ENCODE peak calls at places on chromosomes 16 and 17, in ten cellular contexts. R is AG04450, E is thoracic aorta, O is IMR-90, D is uterus, N is left ventricle myocardium inferior, K is cardiac fibroblast, A is Peyer's patch, M is A549, F is astrocyte of the spinal cord. V is an unnamed sample.
A peak's percentile ranks its signal among the peaks of the same experiment; 100 is the strongest.

GRCh38 chr16:22946433-22946832 is 132.5 kb downstream of the HS3ST2 start:
- DNase-seq in M (no peak), R (no peak), E (no peak), N (no peak), D (no peak), O (no peak), F (no peak), K (no peak), A (no peak), V (no peak)

GRCh38 chr17:72420775-72421127 is 299.9 kb downstream of the SOX9 start:
- DNase-seq in F (no peak), A (no peak), R (no peak), M (no peak), O (no peak), D (no peak), K (no peak), E (no peak), N (no peak), V (no peak)

GRCh38 chr17:14873540-14873939 is 391.6 kb downstream of the PMP22 start:
- DNase-seq in E (no peak), K (no peak), R (no peak), O (no peak), D (no peak), N (no peak), A (no peak), F (no peak), M (no peak), V (no peak)

GRCh38 chr17:67377727-67378443 is 804 bp downstream of the PITPNC1 start:
- DNase-seq in R (no peak), F (peak; percentile 38), E (no peak), D (peak; percentile 47), O (peak; percentile 35), A (peak; percentile 56), K (peak; percentile 57), M (peak; percentile 58), N (peak; percentile 60), V (peak; percentile 81)

GRCh38 chr17:79276824-79277223 is 202.2 kb downstream of the ENGASE start:
- DNase-seq in M (no peak), A (no peak), D (no peak), O (no peak), R (no peak), E (no peak), F (no peak), K (no peak), N (no peak), V (no peak)

GRCh38 chr17:74148446-74148845 is 55.0 kb upstream of the RPL38 start:
- DNase-seq in K (no peak), E (no peak), R (no peak), O (no peak), F (no peak), N (no peak), A (no peak), D (no peak), M (no peak), V (no peak)

GRCh38 chr17:38465420-38466345 is 37.4 kb downstream of the ARHGAP23 start:
- DNase-seq in A (no peak), K (no peak), D (peak; percentile 72), O (peak; percentile 71), N (peak; percentile 72), F (no peak), E (peak; percentile 68), M (no peak), R (no peak), V (peak; percentile 95)

GRCh38 chr17:76432004-76432403 is 20.9 kb downstream of the UBE2O start:
- DNase-seq in R (no peak), F (no peak), A (no peak), E (no peak), K (peak; percentile 33), O (no peak), M (no peak), N (no peak), D (no peak), V (no peak)

GRCh38 chr17:46044286-46044928 is 45.4 kb downstream of the STH start:
- DNase-seq in O (peak; percentile 87), D (peak; percentile 76), M (peak; percentile 81), K (peak; percentile 96), R (peak; percentile 82), N (no peak), A (peak; percentile 66), F (peak; percentile 90), E (peak; percentile 49), V (peak; percentile 82)

GRCh38 chr17:2266045-2266864 is 37.3 kb downstream of the SMG6 start:
- DNase-seq in D (no peak), E (no peak), O (no peak), A (peak; percentile 91), F (no peak), M (no peak), K (no peak), N (no peak), R (no peak), V (no peak)

GRCh38 chr17:42017866-42018200 is 594 bp upstream of the DNAJC7 start:
- DNase-seq in K (no peak), D (no peak), R (no peak), N (no peak), E (no peak), A (no peak), O (no peak), M (no peak), F (no peak), V (no peak)

GRCh38 chr16:48014349-48015135 is 141.3 kb downstream of the ABCC12 start:
- DNase-seq in R (peak; percentile 20), E (no peak), M (peak; percentile 12), K (no peak), D (no peak), A (no peak), O (peak; percentile 57), N (no peak), F (peak; percentile 72), V (no peak)

GRCh38 chr17:18031955-18032354 is 7.0 kb downstream of the ATPAF2 start:
- DNase-seq in M (no peak), D (no peak), O (peak; percentile 61), E (no peak), N (no peak), K (peak; percentile 67), A (no peak), R (no peak), F (peak; percentile 50), V (no peak)

GRCh38 chr17:18028114-18028513 is 10.9 kb downstream of the ATPAF2 start:
- DNase-seq in R (no peak), D (no peak), A (no peak), M (no peak), O (no peak), K (no peak), E (no peak), F (no peak), N (no peak), V (no peak)

GRCh38 chr17:18026408-18026776 is 12.6 kb downstream of the ATPAF2 start:
- DNase-seq in O (peak; percentile 81), F (peak; percentile 70), K (peak; percentile 86), E (no peak), A (no peak), N (peak; percentile 56), D (no peak), R (no peak), M (no peak), V (no peak)

GRCh38 chr17:18027280-18027679 is 11.7 kb downstream of the ATPAF2 start:
- DNase-seq in E (no peak), N (peak; percentile 39), D (no peak), K (peak; percentile 13), O (no peak), A (no peak), R (no peak), F (no peak), M (no peak), V (no peak)

DNA sequence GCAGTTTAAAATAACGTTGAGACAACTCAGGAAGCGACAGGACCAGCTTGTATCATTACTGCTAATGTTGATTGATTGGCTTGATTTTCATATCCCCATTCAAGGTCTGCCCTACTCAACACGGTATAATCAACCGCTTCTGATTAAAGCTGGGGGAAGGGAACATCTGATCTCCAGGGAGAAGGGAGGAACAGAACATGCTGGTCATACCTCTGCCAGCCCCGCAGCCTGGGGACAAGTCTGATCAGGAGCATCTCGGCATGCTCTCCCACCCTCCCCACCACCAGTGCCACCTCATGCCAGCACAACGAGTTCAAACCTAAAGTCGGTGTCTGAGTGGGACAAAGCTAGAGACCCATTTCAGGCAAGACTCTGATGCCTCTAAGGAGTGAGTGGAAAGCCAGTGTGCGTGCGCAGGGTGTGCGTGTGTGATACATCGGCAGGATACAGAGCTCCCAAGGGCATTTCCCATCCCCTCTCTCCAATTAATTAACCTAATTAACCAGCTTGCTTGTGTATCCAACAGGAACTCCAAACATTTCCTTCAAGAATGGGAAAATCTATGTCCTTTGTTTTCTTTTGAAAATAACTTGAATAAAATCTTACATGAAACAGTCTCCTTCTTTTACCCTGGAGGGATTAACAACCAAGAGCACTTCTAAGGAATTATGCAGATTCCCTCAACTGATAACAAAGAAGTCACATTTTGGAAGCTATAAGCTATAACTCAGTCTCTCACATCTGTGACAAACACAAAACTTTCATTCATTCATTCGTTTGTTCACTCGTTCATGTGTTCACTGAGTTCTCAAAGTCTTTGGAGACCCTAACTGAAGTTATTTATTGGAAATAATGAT is 10.1 kb downstream of the ATPAF2 start:
- DNase-seq in R (no peak), E (no peak), K (no peak), D (no peak), M (no peak), O (no peak), N (no peak), A (no peak), F (no peak), V (no peak)
- TF ChIP-seq CTCF in R (no peak), E (no peak), K (no peak), D (no peak), M (no peak), O (no peak), N (no peak), A (no peak), F (no peak), V (no peak)

DNA sequence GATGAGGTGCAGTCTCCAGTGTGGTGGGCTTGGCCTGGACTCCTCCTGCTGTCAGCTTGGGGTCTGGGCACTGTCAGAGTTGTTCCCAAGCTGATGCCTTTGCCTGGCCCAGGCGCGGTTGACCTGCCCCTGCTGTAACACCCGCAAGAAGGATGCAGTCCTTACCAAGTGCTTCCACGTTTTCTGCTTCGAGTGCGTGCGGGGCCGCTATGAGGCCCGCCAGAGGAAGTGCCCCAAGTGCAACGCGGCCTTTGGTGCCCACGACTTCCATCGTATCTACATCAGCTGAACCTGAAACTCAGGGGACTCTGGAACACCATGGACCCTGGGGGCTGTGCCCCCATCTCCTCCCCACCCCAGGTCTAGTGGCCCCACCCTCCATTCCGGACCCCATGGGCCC is 11.7 kb downstream of the RNF40 start:
- DNase-seq in O (no peak), E (no peak), N (no peak), M (no peak), D (no peak), R (no peak), K (no peak), F (no peak), A (no peak), V (no peak)
- H3K4me3 ChIP-seq in O (no peak overlapping the region), E (no peak overlapping the region), N (no peak overlapping the region), M (no peak overlapping the region), D (no peak overlapping the region), R (no peak overlapping the region), K (no peak overlapping the region), F (no peak overlapping the region), A (no peak overlapping the region), V (no peak overlapping the region)

GRCh38 chr16:10629592-10629963 is 49.2 kb upstream of the EMP2 start:
- DNase-seq in K (no peak), D (no peak), R (no peak), A (no peak), N (no peak), F (no peak), M (no peak), E (no peak), O (no peak), V (no peak)
- TF ChIP-seq CTCF in K (no peak), D (no peak), R (no peak), A (peak; percentile 22), N (no peak), F (no peak), M (no peak), E (no peak), O (no peak), V (no peak)

GRCh38 chr16:85697441-85697840 is 8.7 kb upstream of the GINS2 start:
- DNase-seq in N (no peak), O (no peak), R (no peak), M (no peak), E (no peak), K (no peak), A (no peak), D (no peak), F (no peak), V (no peak)
- H3K4me3 ChIP-seq in N (no peak overlapping the region), O (no peak overlapping the region), R (no peak overlapping the region), M (no peak overlapping the region), E (no peak overlapping the region), K (no peak overlapping the region), A (no peak overlapping the region), D (no peak overlapping the region), F (no peak overlapping the region), V (no peak overlapping the region)